ENCODE peak calls at places on chromosome 6, in four cellular contexts. M, B, I and L are unnamed samples.

GRCh38 chr6:113586413-113586812 is 270.7 kb upstream of the MARCKS start:
- DNase-seq in M (no peak), B (no peak), I (no peak), L (no peak)

GRCh38 chr6:4870821-4871494 is 94.8 kb downstream of the CDYL start:
- DNase-seq in M (no peak), B (no peak), I (no peak), L (no peak)

GRCh38 chr6:148761532-148761951 is 14.7 kb downstream of the UST start:
- DNase-seq in M (no peak), B (no peak), I (no peak), L (no peak)

GRCh38 chr6:24980507-24981384 is 45.0 kb upstream of the RIPOR2 start:
- DNase-seq in M (no peak), B (no peak), I (no peak), L (no peak)

GRCh38 chr6:34289137-34289536 is 40.3 kb upstream of the SMIM29 start:
- DNase-seq in M (no peak), B (no peak), I (no peak), L (no peak)

GRCh38 chr6:96787846-96788580 is 49.3 kb downstream of the GPR63 start:
- DNase-seq in M (no peak), B (peak), I (no peak), L (no peak)

GRCh38 chr6:1027109-1027794 is 284.6 kb upstream of the FOXQ1 start:
- DNase-seq in M (no peak), B (no peak), I (no peak), L (no peak)

GRCh38 chr6:56965126-56965525 is 10.2 kb downstream of the BEND6 start:
- DNase-seq in M (no peak), B (no peak), I (no peak), L (no peak)

GRCh38 chr6:128507337-128508310 is 12.8 kb downstream of the PTPRK start:
- DNase-seq in M (no peak), B (no peak), I (no peak), L (no peak)

GRCh38 chr6:155121699-155122098 is 126.6 kb downstream of the TIAM2 start:
- DNase-seq in M (no peak), B (no peak), I (no peak), L (no peak)

GRCh38 chr6:69422474-69422873 is 374.3 kb downstream of the LMBRD1 start:
- DNase-seq in M (no peak), B (no peak), I (no peak), L (no peak)

GRCh38 chr6:6781172-6781876 is 192.8 kb downstream of the LY86 start:
- DNase-seq in M (peak), B (no peak), I (no peak), L (no peak)